ENCODE peak calls at places on chromosomes 4 and X, in nine cellular contexts. One of them, this sample, is unnamed.

GRCh38 chrX:152912641-152913040 is 14.8 kb downstream of the ZNF185 start:
- DNase-seq in H1: no peak
- DNase-seq in SK-N-SH: no peak
- DNase-seq in stomach: no peak
- DNase-seq in ovary: no peak
- DNase-seq in GM12878: no peak
- DNase-seq in suprapubic skin: no peak
- DNase-seq in esophagus muscularis mucosa: no peak
- DNase-seq in sigmoid colon: no peak
- DNase-seq in this sample: no peak

GRCh38 chr4:105022811-105023667 is 123.6 kb upstream of the TET2 start:
- DNase-seq in H1: no peak
- DNase-seq in SK-N-SH: no peak
- DNase-seq in stomach: no peak
- DNase-seq in ovary: no peak
- DNase-seq in GM12878: no peak
- DNase-seq in suprapubic skin: no peak
- DNase-seq in esophagus muscularis mucosa: no peak
- DNase-seq in sigmoid colon: no peak
- DNase-seq in this sample: no peak

GRCh38 chrX:36898301-36898700 is 109.9 kb upstream of the FAM47C start:
- DNase-seq in H1: no peak
- DNase-seq in SK-N-SH: peak; percentile 3
- DNase-seq in stomach: no peak
- DNase-seq in ovary: no peak
- DNase-seq in GM12878: no peak
- DNase-seq in suprapubic skin: no peak
- DNase-seq in esophagus muscularis mucosa: no peak
- DNase-seq in sigmoid colon: no peak
- DNase-seq in this sample: no peak

GRCh38 chr4:71769434-71769833 is 14.4 kb downstream of the GC start:
- DNase-seq in H1: no peak
- DNase-seq in SK-N-SH: no peak
- DNase-seq in stomach: no peak
- DNase-seq in ovary: no peak
- DNase-seq in GM12878: no peak
- DNase-seq in suprapubic skin: no peak
- DNase-seq in esophagus muscularis mucosa: no peak
- DNase-seq in sigmoid colon: no peak
- DNase-seq in this sample: no peak

GRCh38 chr4:77819409-77819835 is 254 bp upstream of the CNOT6L start:
- DNase-seq in H1: no peak
- DNase-seq in SK-N-SH: peak; percentile 73
- DNase-seq in stomach: no peak
- DNase-seq in ovary: no peak
- DNase-seq in GM12878: no peak
- DNase-seq in suprapubic skin: no peak
- DNase-seq in esophagus muscularis mucosa: no peak
- DNase-seq in sigmoid colon: no peak
- DNase-seq in this sample: no peak

GRCh38 chr4:137597751-137598493 is 65.6 kb upstream of the PCDH18 start:
- DNase-seq in H1: no peak
- DNase-seq in SK-N-SH: no peak
- DNase-seq in stomach: no peak
- DNase-seq in ovary: no peak
- DNase-seq in GM12878: no peak
- DNase-seq in suprapubic skin: no peak
- DNase-seq in esophagus muscularis mucosa: no peak
- DNase-seq in sigmoid colon: no peak
- DNase-seq in this sample: no peak

GRCh38 chr4:35538807-35539206 is 705.5 kb downstream of the ARAP2 start:
- DNase-seq in H1: no peak
- DNase-seq in SK-N-SH: no peak
- DNase-seq in stomach: no peak
- DNase-seq in ovary: no peak
- DNase-seq in GM12878: no peak
- DNase-seq in suprapubic skin: no peak
- DNase-seq in esophagus muscularis mucosa: no peak
- DNase-seq in sigmoid colon: no peak
- DNase-seq in this sample: no peak

GRCh38 chr4:156805696-156806095 is 165.9 kb downstream of the PDGFC start:
- DNase-seq in H1: no peak
- DNase-seq in SK-N-SH: no peak
- DNase-seq in stomach: no peak
- DNase-seq in ovary: no peak
- DNase-seq in GM12878: no peak
- DNase-seq in suprapubic skin: no peak
- DNase-seq in esophagus muscularis mucosa: no peak
- DNase-seq in sigmoid colon: no peak
- DNase-seq in this sample: no peak

GRCh38 chr4:113094802-113095201 is 45.3 kb downstream of the ANK2 start:
- DNase-seq in H1: no peak
- DNase-seq in SK-N-SH: peak; percentile 37
- DNase-seq in stomach: no peak
- DNase-seq in ovary: no peak
- DNase-seq in GM12878: no peak
- DNase-seq in suprapubic skin: no peak
- DNase-seq in esophagus muscularis mucosa: no peak
- DNase-seq in sigmoid colon: no peak
- DNase-seq in this sample: no peak

GRCh38 chrX:4762196-4762595 is 1048.7 kb upstream of the PRKX start:
- DNase-seq in H1: no peak
- DNase-seq in SK-N-SH: no peak
- DNase-seq in stomach: no peak
- DNase-seq in ovary: no peak
- DNase-seq in GM12878: no peak
- DNase-seq in suprapubic skin: no peak
- DNase-seq in esophagus muscularis mucosa: no peak
- DNase-seq in sigmoid colon: no peak
- DNase-seq in this sample: no peak

GRCh38 chr4:100014616-100015015 is 64.5 kb upstream of the H2AZ1 start:
- DNase-seq in H1: no peak
- DNase-seq in SK-N-SH: no peak
- DNase-seq in stomach: no peak
- DNase-seq in ovary: no peak
- DNase-seq in GM12878: no peak
- DNase-seq in suprapubic skin: no peak
- DNase-seq in esophagus muscularis mucosa: no peak
- DNase-seq in sigmoid colon: no peak
- DNase-seq in this sample: no peak

GRCh38 chr4:150216725-150217124 is 138.5 kb downstream of the DCLK2 start:
- DNase-seq in H1: no peak
- DNase-seq in SK-N-SH: no peak
- DNase-seq in stomach: no peak
- DNase-seq in ovary: no peak
- DNase-seq in GM12878: no peak
- DNase-seq in suprapubic skin: no peak
- DNase-seq in esophagus muscularis mucosa: no peak
- DNase-seq in sigmoid colon: no peak
- DNase-seq in this sample: no peak

GRCh38 chr4:25770844-25771243 is 91.9 kb downstream of the SEL1L3 start:
- DNase-seq in H1: no peak
- DNase-seq in SK-N-SH: no peak
- DNase-seq in stomach: no peak
- DNase-seq in ovary: no peak
- DNase-seq in GM12878: no peak
- DNase-seq in suprapubic skin: no peak
- DNase-seq in esophagus muscularis mucosa: no peak
- DNase-seq in sigmoid colon: no peak
- DNase-seq in this sample: no peak

GRCh38 chr4:79083406-79084010 is 144.3 kb upstream of the PAQR3 start:
- DNase-seq in H1: peak; percentile 13
- DNase-seq in SK-N-SH: no peak
- DNase-seq in stomach: no peak
- DNase-seq in ovary: no peak
- DNase-seq in GM12878: no peak
- DNase-seq in suprapubic skin: no peak
- DNase-seq in esophagus muscularis mucosa: no peak
- DNase-seq in sigmoid colon: peak; percentile 84
- DNase-seq in this sample: no peak

GRCh38 chr4:120754590-120754989 is 167.9 kb downstream of the PRDM5 start:
- DNase-seq in H1: no peak
- DNase-seq in SK-N-SH: no peak
- DNase-seq in stomach: no peak
- DNase-seq in ovary: no peak
- DNase-seq in GM12878: no peak
- DNase-seq in suprapubic skin: no peak
- DNase-seq in esophagus muscularis mucosa: no peak
- DNase-seq in sigmoid colon: no peak
- DNase-seq in this sample: no peak

GRCh38 chr4:56050584-56050983 is 101.8 kb downstream of the CEP135 start:
- DNase-seq in H1: no peak
- DNase-seq in SK-N-SH: no peak
- DNase-seq in stomach: no peak
- DNase-seq in ovary: no peak
- DNase-seq in GM12878: no peak
- DNase-seq in suprapubic skin: no peak
- DNase-seq in esophagus muscularis mucosa: no peak
- DNase-seq in sigmoid colon: no peak
- DNase-seq in this sample: no peak

DNA sequence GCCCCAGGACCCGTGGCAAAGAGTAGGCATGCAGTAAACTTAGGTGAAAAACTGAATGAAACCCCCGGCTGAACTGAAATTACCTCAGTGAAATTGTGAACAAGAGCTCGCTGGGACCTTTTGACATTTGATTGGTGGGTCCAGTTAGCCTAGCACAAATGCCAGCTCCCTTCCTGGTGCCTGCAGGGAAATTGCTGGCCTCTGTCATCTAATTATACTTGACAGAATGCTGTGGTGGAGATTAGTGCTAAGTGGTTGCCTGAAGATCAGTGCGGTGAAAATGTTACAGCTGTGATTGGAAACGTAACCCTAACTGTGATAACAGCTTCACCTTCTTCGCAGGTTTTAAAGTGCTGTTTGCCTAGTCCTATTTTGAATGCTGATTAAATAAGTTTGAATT is 43.0 kb downstream of the ADD1 start:
- DNase-seq in H1: no peak
- DNase-seq in SK-N-SH: peak; percentile 80
- DNase-seq in stomach: no peak
- DNase-seq in ovary: no peak
- DNase-seq in GM12878: no peak
- DNase-seq in suprapubic skin: no peak
- DNase-seq in esophagus muscularis mucosa: no peak
- DNase-seq in sigmoid colon: no peak
- DNase-seq in this sample: no peak
- H3K36me3 ChIP-seq in H1: peaks cover 17% of the 10 kb centered on the region
- H3K36me3 ChIP-seq in SK-N-SH: peaks cover 27% of the 10 kb centered on the region
- H3K36me3 ChIP-seq in stomach: peaks cover 77% of the 10 kb centered on the region
- H3K36me3 ChIP-seq in ovary: no peaks in the 10 kb centered on the region
- H3K36me3 ChIP-seq in GM12878: peaks cover 30% of the 10 kb centered on the region
- H3K36me3 ChIP-seq in suprapubic skin: peaks cover 51% of the 10 kb centered on the region
- H3K36me3 ChIP-seq in esophagus muscularis mucosa: peaks cover 24% of the 10 kb centered on the region
- H3K36me3 ChIP-seq in sigmoid colon: peaks cover 17% of the 10 kb centered on the region
- H3K36me3 ChIP-seq in this sample: no peaks in the 10 kb centered on the region

DNA sequence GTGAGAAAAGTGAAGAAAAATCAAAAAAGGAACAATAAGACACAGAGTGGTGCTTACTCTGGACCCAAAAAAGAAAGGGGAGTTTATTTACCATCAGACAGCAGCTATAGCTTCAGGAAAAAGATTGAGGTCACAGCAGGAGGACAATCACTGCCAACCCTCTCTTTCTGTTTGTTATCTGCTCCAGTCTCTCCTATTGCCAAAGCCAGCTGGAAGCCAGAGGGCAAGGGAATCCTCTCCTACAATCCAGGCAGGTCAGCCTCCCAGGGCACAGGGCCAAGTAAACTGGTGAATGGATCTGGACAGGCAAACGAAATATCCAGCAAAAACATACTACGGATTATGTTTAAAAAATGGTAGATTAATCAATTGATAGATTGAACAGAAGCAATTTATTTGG is 306.9 kb upstream of the SLIT2 start:
- DNase-seq in H1: no peak
- DNase-seq in SK-N-SH: peak; percentile 44
- DNase-seq in stomach: no peak
- DNase-seq in ovary: no peak
- DNase-seq in GM12878: no peak
- DNase-seq in suprapubic skin: no peak
- DNase-seq in esophagus muscularis mucosa: no peak
- DNase-seq in sigmoid colon: no peak
- DNase-seq in this sample: peak; percentile 5
- TF ChIP-seq EP300 in H1: no peak
- TF ChIP-seq EP300 in SK-N-SH: peak; percentile 86
- TF ChIP-seq EP300 in stomach: no peak
- TF ChIP-seq EP300 in ovary: no peak
- TF ChIP-seq EP300 in GM12878: no peak
- TF ChIP-seq EP300 in suprapubic skin: no peak
- TF ChIP-seq EP300 in esophagus muscularis mucosa: no peak
- TF ChIP-seq EP300 in sigmoid colon: no peak
- TF ChIP-seq EP300 in this sample: no peak

DNA sequence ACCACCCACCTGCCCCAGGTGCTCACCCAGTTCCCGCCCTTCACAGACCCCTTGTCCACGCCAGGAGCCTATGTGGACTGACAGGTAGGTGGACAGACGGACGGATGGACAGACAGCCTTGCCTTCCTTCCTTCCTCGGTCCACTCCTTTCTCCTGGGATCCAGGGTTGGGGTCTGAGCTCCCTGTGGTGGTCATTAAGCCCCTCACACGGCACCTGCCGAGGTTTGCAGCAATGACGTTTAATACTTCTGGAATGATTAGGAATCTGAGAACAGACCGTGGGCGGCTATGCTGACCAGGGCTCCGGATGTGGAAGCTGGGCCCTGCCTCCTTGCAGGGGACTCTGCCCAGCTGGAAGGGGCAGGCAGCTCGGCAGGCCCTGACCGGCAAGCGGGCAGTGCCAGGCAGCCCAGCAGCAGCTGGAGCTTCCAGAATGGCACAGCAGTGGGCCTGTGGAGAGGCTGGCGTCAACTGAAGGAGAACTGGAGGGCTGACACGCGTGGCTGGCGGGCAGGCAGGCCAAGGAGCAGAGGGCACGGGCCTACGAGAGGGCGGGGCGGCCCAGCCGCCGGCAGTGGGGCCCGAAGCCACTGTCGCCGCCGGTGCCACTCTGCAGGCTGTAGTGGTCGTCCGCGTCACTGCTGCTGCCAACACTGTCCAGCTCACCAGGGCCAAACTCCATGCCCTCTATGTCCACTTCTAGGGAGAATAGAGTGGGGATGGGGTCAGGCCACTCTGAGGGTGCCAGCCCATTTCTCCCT is 8.3 kb upstream of the HAUS3 start:
- DNase-seq in H1: no peak
- DNase-seq in SK-N-SH: peak; percentile 25
- DNase-seq in stomach: peak; percentile 23
- DNase-seq in ovary: peak; percentile 26
- DNase-seq in GM12878: no peak
- DNase-seq in suprapubic skin: peak; percentile 67
- DNase-seq in esophagus muscularis mucosa: peak; percentile 60
- DNase-seq in sigmoid colon: no peak
- DNase-seq in this sample: no peak
- H3K36me3 ChIP-seq in H1: peaks cover 5% of the 10 kb centered on the region
- H3K36me3 ChIP-seq in SK-N-SH: peaks cover 63% of the 10 kb centered on the region
- H3K36me3 ChIP-seq in stomach: peaks cover 82% of the 10 kb centered on the region
- H3K36me3 ChIP-seq in ovary: no peaks in the 10 kb centered on the region
- H3K36me3 ChIP-seq in GM12878: peaks cover 4% of the 10 kb centered on the region
- H3K36me3 ChIP-seq in suprapubic skin: peaks cover 76% of the 10 kb centered on the region
- H3K36me3 ChIP-seq in esophagus muscularis mucosa: peaks cover 43% of the 10 kb centered on the region
- H3K36me3 ChIP-seq in sigmoid colon: peaks cover 76% of the 10 kb centered on the region
- H3K36me3 ChIP-seq in this sample: peaks cover 85% of the 10 kb centered on the region

DNA sequence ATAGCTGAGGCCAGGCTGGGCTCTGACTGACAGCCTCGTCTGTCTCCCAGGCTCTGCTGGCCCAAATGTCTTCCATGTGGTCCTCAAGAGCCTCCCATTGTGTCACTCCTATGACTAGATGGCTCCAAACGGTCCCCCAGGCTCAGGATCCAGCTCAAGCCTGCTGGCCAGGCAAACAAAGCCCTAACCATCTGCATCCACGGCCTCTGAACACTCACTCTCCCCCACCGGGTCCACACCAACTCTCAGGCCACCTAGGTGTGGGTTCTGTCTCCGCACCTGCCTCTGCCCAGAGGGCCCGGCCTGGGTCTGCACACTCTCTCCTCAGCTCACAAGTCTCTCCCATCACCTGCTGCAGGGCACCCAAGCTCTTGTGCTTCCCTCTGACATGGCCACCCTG is 52.9 kb downstream of the JAKMIP1 start:
- DNase-seq in H1: no peak
- DNase-seq in SK-N-SH: no peak
- DNase-seq in stomach: no peak
- DNase-seq in ovary: no peak
- DNase-seq in GM12878: no peak
- DNase-seq in suprapubic skin: no peak
- DNase-seq in esophagus muscularis mucosa: no peak
- DNase-seq in sigmoid colon: no peak
- DNase-seq in this sample: no peak
- TF ChIP-seq EP300 in H1: no peak
- TF ChIP-seq EP300 in SK-N-SH: no peak
- TF ChIP-seq EP300 in stomach: no peak
- TF ChIP-seq EP300 in ovary: no peak
- TF ChIP-seq EP300 in GM12878: no peak
- TF ChIP-seq EP300 in suprapubic skin: no peak
- TF ChIP-seq EP300 in esophagus muscularis mucosa: no peak
- TF ChIP-seq EP300 in sigmoid colon: no peak
- TF ChIP-seq EP300 in this sample: no peak

This sample was measured in tibial nerve.